ENCODE peak calls at places on chromosomes 12 and 14, in nine cellular contexts. B is GM23338, X is transverse colon, J is cardiac muscle cell, Y is PC-3, F is ascending aorta, V is left ventricle myocardium inferior, O is body of pancreas, S is heart left ventricle. D is an unnamed sample.
A peak's percentile ranks its signal among the peaks of the same experiment; 100 is the strongest.

GRCh38 chr12:131865196-131865875 is 29.1 kb upstream of the ULK1 start:
- DNase-seq in B (no peak), X (no peak), J (no peak), Y (peak; percentile 99), F (no peak), V (no peak), O (no peak), S (no peak), D (no peak)

GRCh38 chr12:81863406-81863805 is 104.3 kb upstream of the PPFIA2 start:
- DNase-seq in B (peak; percentile 26), X (no peak), J (no peak), Y (no peak), F (no peak), V (no peak), O (no peak), S (no peak), D (no peak)

GRCh38 chr12:58787021-58787760 is 133.1 kb downstream of the LRIG3 start:
- DNase-seq in B (no peak), X (no peak), J (no peak), Y (no peak), F (no peak), V (no peak), O (no peak), S (no peak), D (no peak)

GRCh38 chr12:46711756-46712155 is 114.0 kb downstream of the SLC38A4 start:
- DNase-seq in B (no peak), X (no peak), J (no peak), Y (no peak), F (no peak), V (no peak), O (no peak), S (no peak), D (no peak)

GRCh38 chr14:64720190-64720589 is 16.0 kb downstream of the PLEKHG3 start:
- DNase-seq in B (no peak), X (peak; percentile 81), J (no peak), Y (peak; percentile 98), F (peak; percentile 68), V (no peak), O (peak; percentile 82), S (no peak), D (peak; percentile 53)

GRCh38 chr14:103030741-103031565 is 26.4 kb downstream of the CDC42BPB start:
- DNase-seq in B (no peak), X (no peak), J (no peak), Y (peak; percentile 36), F (peak; percentile 33), V (no peak), O (no peak), S (no peak), D (peak; percentile 31)

GRCh38 chr14:77071938-77072388 is 26.1 kb upstream of the CIPC start:
- DNase-seq in B (no peak), X (no peak), J (no peak), Y (peak; percentile 96), F (no peak), V (no peak), O (no peak), S (no peak), D (no peak)

GRCh38 chr14:106522990-106523389 is 996.6 kb downstream of the TMEM121 start:
- DNase-seq in B (no peak), X (no peak), J (no peak), Y (no peak), F (no peak), V (no peak), O (no peak), S (no peak), D (no peak)

GRCh38 chr14:84006643-84007137 is 1523.3 kb upstream of the FLRT2 start:
- DNase-seq in B (peak; percentile 33), X (no peak), J (peak; percentile 43), Y (peak; percentile 8), F (no peak), V (no peak), O (peak; percentile 18), S (no peak), D (no peak)

GRCh38 chr14:89232366-89233070 is 184.5 kb downstream of the FOXN3 start:
- DNase-seq in B (no peak), X (no peak), J (no peak), Y (no peak), F (no peak), V (no peak), O (no peak), S (no peak), D (no peak)

GRCh38 chr12:130715996-130716917 is at the start of gene RIMBP2:
- DNase-seq in B (peak; percentile 75), X (no peak), J (peak; percentile 9), Y (no peak), F (no peak), V (no peak), O (peak; percentile 22), S (no peak), D (no peak)

GRCh38 chr14:25090281-25090680 is 40.3 kb upstream of the STXBP6 start:
- DNase-seq in B (no peak), X (no peak), J (no peak), Y (no peak), F (no peak), V (no peak), O (no peak), S (no peak), D (no peak)

GRCh38 chr14:29993148-29993547 is 65.5 kb upstream of the PRKD1 start:
- DNase-seq in B (no peak), X (no peak), J (no peak), Y (no peak), F (no peak), V (no peak), O (no peak), S (no peak), D (no peak)

GRCh38 chr12:62562892-62563291 is 96.3 kb downstream of the MON2 start:
- DNase-seq in B (no peak), X (no peak), J (peak; percentile 71), Y (no peak), F (no peak), V (no peak), O (no peak), S (no peak), D (no peak)

GRCh38 chr14:64572721-64573508 is 23.2 kb downstream of the PPP1R36 start:
- DNase-seq in B (peak; percentile 78), X (no peak), J (no peak), Y (no peak), F (no peak), V (no peak), O (no peak), S (no peak), D (no peak)

DNA sequence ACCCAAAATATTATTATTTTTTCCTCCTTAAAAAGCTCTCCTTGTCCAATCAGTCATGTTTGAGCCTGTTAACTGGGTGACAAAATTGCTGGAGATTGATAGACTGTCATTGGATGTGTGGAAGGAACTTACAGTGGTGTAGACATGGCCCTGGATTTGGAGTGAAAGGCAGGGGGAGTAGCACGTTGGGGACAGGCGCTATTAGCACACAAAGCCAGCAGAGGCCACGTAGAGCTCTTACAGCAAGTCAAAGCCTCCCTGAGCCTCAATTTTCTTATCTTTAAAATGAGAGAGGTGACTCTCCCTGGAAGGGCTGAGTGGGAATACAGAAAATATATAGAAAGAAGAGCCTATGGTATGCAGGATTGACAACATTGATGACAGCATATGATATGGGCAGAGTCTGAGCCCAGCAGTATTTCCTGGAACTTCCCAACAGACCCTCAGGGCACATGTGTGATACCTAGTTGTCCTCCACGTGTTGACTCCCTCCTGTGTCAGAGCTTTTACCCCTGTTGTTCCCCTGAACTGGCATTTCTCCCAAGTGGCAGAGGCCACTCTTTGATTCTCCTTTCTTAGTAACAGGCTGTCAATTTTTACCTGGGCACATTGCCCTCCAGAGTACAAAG is 504.9 kb downstream of the VRK1 start:
- DNase-seq in B (peak; percentile 48), X (no peak), J (no peak), Y (no peak), F (no peak), V (no peak), O (no peak), S (no peak), D (no peak)
- TF ChIP-seq CTCF in B (peak; percentile 56), X (no peak), J (no peak), Y (no peak), F (no peak), V (no peak), O (no peak), S (no peak), D (no peak)

GRCh38 chr12:98538031-98538430 is 22.6 kb downstream of the TMPO start:
- DNase-seq in B (no peak), X (no peak), J (no peak), Y (no peak), F (no peak), V (no peak), O (no peak), S (no peak), D (no peak)
- H3K36me3 ChIP-seq in B (peaks cover 40% of the 10 kb centered on the region), X (peaks cover 50% of the 10 kb centered on the region), J (peaks cover 31% of the 10 kb centered on the region), Y (peaks cover 55% of the 10 kb centered on the region), F (peaks cover 45% of the 10 kb centered on the region), V (peaks cover 42% of the 10 kb centered on the region), O (peaks cover 7% of the 10 kb centered on the region), S (peaks cover 35% of the 10 kb centered on the region), D (no peaks in the 10 kb centered on the region)

DNA sequence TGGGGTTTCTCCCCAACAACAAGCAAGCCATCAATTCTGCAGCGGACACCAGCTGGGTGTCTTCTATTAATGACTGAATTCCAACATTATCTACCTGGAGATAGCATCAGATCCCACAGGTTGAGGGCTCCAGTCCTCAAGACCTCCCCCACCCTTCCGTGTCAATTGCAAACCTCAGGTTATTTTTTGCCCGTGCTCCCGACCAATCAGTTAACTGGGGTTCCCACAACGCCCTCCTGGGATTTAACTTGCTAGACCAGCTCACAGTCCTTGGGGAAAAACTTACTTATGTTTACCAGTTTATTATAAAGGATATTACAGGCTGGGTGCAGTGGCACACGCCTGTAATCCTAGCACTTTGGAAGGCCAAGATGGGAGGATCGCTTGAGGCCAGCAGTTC is 9.7 kb downstream of the DICER1 start:
- DNase-seq in B (no peak), X (no peak), J (no peak), Y (no peak), F (no peak), V (no peak), O (no peak), S (no peak), D (no peak)
- H3K4me1 ChIP-seq in B (peaks cover 56% of the 10 kb centered on the region), X (peaks cover 89% of the 10 kb centered on the region), J (peaks cover 8% of the 10 kb centered on the region), Y (peaks cover 18% of the 10 kb centered on the region), F (no peaks in the 10 kb centered on the region), V (peaks cover 77% of the 10 kb centered on the region), O (peaks cover 56% of the 10 kb centered on the region), S (peaks cover 51% of the 10 kb centered on the region), D (peaks cover 8% of the 10 kb centered on the region)

GRCh38 chr12:119409043-119409442 is 74.5 kb downstream of the CCDC60 start:
- DNase-seq in B (no peak), X (no peak), J (no peak), Y (no peak), F (no peak), V (no peak), O (no peak), S (no peak), D (no peak)

GRCh38 chr12:119410396-119410795 is 75.9 kb downstream of the CCDC60 start:
- DNase-seq in B (peak; percentile 78), X (no peak), J (no peak), Y (no peak), F (no peak), V (no peak), O (no peak), S (no peak), D (no peak)

GRCh38 chr12:119406811-119407210 is 72.3 kb downstream of the CCDC60 start:
- DNase-seq in B (no peak), X (no peak), J (no peak), Y (no peak), F (no peak), V (no peak), O (no peak), S (no peak), D (no peak)

DNA sequence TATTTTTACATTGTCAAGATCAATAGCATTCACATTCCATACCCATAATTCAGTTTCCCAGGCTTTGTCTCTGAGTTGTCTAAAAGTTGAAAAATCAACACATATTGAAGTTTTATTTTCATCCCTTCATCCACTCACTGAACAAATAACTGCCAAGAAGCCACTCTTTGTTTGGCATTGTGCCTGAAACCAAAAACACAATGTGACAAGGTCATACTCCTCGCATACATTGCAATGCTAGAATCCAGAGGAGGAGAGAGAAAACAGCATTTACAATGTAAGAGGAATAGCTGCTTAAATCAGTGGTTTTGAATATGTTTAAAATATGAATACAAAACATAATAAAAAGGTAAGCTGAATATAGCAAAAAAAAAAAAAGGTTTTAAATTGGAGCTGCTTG is 71.8 kb downstream of the CCDC60 start:
- DNase-seq in B (no peak), X (no peak), J (no peak), Y (no peak), F (no peak), V (no peak), O (no peak), S (no peak), D (no peak)
- TF ChIP-seq CTCF in B (no peak), X (no peak), J (no peak), Y (no peak), F (no peak), V (no peak), O (no peak), S (no peak), D (no peak)

D was measured in breast epithelium.